ENCODE peak calls at places on chromosomes 16 and 17, in five cellular contexts. One of them, this sample, is unnamed.

GRCh38 chr16:89007371-89008249 is 30.6 kb upstream of the CBFA2T3 start:
- DNase-seq in left ventricle myocardium inferior: no peak
- DNase-seq in lower leg skin: no peak
- DNase-seq in AG04450: no peak
- DNase-seq in BJ: no peak
- DNase-seq in this sample: no peak

GRCh38 chr17:311119-311848 is 41.3 kb downstream of the RPH3AL start:
- DNase-seq in left ventricle myocardium inferior: no peak
- DNase-seq in lower leg skin: no peak
- DNase-seq in AG04450: no peak
- DNase-seq in BJ: no peak
- DNase-seq in this sample: no peak

GRCh38 chr17:2024572-2025219 is 438 bp downstream of the RTN4RL1 start:
- DNase-seq in left ventricle myocardium inferior: no peak
- DNase-seq in lower leg skin: no peak
- DNase-seq in AG04450: no peak
- DNase-seq in BJ: no peak
- DNase-seq in this sample: no peak

GRCh38 chr17:65228734-65229390 is 91.7 kb downstream of the RGS9 start:
- DNase-seq in left ventricle myocardium inferior: no peak
- DNase-seq in lower leg skin: no peak
- DNase-seq in AG04450: no peak
- DNase-seq in BJ: peak
- DNase-seq in this sample: peak

GRCh38 chr16:15829460-15829859 is 27.4 kb downstream of the MYH11 start:
- DNase-seq in left ventricle myocardium inferior: peak
- DNase-seq in lower leg skin: peak
- DNase-seq in AG04450: peak
- DNase-seq in BJ: no peak
- DNase-seq in this sample: no peak

GRCh38 chr17:73151888-73152633 is 12.7 kb upstream of the SSTR2 start:
- DNase-seq in left ventricle myocardium inferior: no peak
- DNase-seq in lower leg skin: no peak
- DNase-seq in AG04450: no peak
- DNase-seq in BJ: no peak
- DNase-seq in this sample: no peak

GRCh38 chr17:44144966-44145739 is 3.4 kb downstream of the HROB start:
- DNase-seq in left ventricle myocardium inferior: no peak
- DNase-seq in lower leg skin: no peak
- DNase-seq in AG04450: no peak
- DNase-seq in BJ: no peak
- DNase-seq in this sample: no peak

GRCh38 chr16:84905965-84906460 is 86.2 kb downstream of the CRISPLD2 start:
- DNase-seq in left ventricle myocardium inferior: no peak
- DNase-seq in lower leg skin: no peak
- DNase-seq in AG04450: no peak
- DNase-seq in BJ: no peak
- DNase-seq in this sample: no peak

GRCh38 chr16:6545329-6545728 is 787.3 kb upstream of the RBFOX1 start:
- DNase-seq in left ventricle myocardium inferior: no peak
- DNase-seq in lower leg skin: no peak
- DNase-seq in AG04450: no peak
- DNase-seq in BJ: no peak
- DNase-seq in this sample: no peak

GRCh38 chr17:80847506-80848230 is 144.0 kb upstream of the CHMP6 start:
- DNase-seq in left ventricle myocardium inferior: no peak
- DNase-seq in lower leg skin: no peak
- DNase-seq in AG04450: no peak
- DNase-seq in BJ: no peak
- DNase-seq in this sample: no peak

GRCh38 chr16:22813946-22814325 is at the start of gene HS3ST2:
- DNase-seq in left ventricle myocardium inferior: peak
- DNase-seq in lower leg skin: peak
- DNase-seq in AG04450: no peak
- DNase-seq in BJ: no peak
- DNase-seq in this sample: peak

GRCh38 chr17:80164185-80164584 is 5.6 kb upstream of the CARD14 start:
- DNase-seq in left ventricle myocardium inferior: no peak
- DNase-seq in lower leg skin: no peak
- DNase-seq in AG04450: no peak
- DNase-seq in BJ: no peak
- DNase-seq in this sample: no peak

GRCh38 chr16:14284930-14285541 is 213.9 kb downstream of the MRTFB start:
- DNase-seq in left ventricle myocardium inferior: peak
- DNase-seq in lower leg skin: no peak
- DNase-seq in AG04450: peak
- DNase-seq in BJ: no peak
- DNase-seq in this sample: peak

GRCh38 chr17:29180051-29180787 is at the start of gene MYO18A:
- DNase-seq in left ventricle myocardium inferior: peak
- DNase-seq in lower leg skin: no peak
- DNase-seq in AG04450: peak
- DNase-seq in BJ: no peak
- DNase-seq in this sample: peak

GRCh38 chr17:79561486-79562116 is 49.2 kb downstream of the RBFOX3 start:
- DNase-seq in left ventricle myocardium inferior: no peak
- DNase-seq in lower leg skin: no peak
- DNase-seq in AG04450: no peak
- DNase-seq in BJ: no peak
- DNase-seq in this sample: no peak

GRCh38 chr17:14050616-14051015 is 18.7 kb upstream of the COX10 start:
- DNase-seq in left ventricle myocardium inferior: no peak
- DNase-seq in lower leg skin: no peak
- DNase-seq in AG04450: no peak
- DNase-seq in BJ: no peak
- DNase-seq in this sample: no peak

GRCh38 chr17:74186498-74186897 is 17.0 kb upstream of the RPL38 start:
- DNase-seq in left ventricle myocardium inferior: no peak
- DNase-seq in lower leg skin: no peak
- DNase-seq in AG04450: no peak
- DNase-seq in BJ: no peak
- DNase-seq in this sample: no peak
- H3K4me3 ChIP-seq in left ventricle myocardium inferior: no peak
- H3K4me3 ChIP-seq in lower leg skin: no peak
- H3K4me3 ChIP-seq in AG04450: no peak
- H3K4me3 ChIP-seq in BJ: no peak
- H3K4me3 ChIP-seq in this sample: no peak

DNA sequence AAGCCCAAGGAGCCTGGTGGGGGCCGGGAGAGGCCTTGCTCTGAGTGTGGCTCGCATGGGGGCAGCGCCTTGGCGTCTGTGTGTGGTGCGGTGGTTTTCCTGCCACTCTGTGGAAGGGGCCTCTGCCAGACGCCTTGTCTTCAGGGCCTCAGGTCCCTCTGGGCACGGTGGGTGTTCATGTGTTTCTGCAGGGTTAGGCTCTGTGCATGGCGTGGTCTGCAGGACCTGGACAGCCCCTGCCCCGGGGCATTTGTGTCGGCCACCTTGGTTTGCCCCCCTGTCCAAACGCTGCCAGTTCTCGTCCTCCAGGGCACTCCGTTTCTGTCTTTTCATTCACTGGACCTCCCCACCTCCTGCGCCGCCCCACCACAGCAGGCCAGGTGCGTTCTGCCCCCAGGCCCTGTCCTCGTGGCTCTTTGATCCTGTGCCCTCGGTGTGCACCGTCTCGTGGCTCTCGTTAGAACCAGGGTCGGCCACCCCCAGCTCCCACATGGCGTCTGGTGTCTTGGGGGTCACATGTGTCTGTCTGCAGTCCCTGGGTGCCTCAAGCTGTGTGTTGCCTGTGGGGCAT is 43.7 kb upstream of the ZNF750 start:
- DNase-seq in left ventricle myocardium inferior: no peak
- DNase-seq in lower leg skin: no peak
- DNase-seq in AG04450: no peak
- DNase-seq in BJ: no peak
- DNase-seq in this sample: no peak
- TF ChIP-seq CTCF in left ventricle myocardium inferior: no peak
- TF ChIP-seq CTCF in lower leg skin: no peak
- TF ChIP-seq CTCF in AG04450: no peak
- TF ChIP-seq CTCF in BJ: no peak
- TF ChIP-seq CTCF in this sample: no peak

DNA sequence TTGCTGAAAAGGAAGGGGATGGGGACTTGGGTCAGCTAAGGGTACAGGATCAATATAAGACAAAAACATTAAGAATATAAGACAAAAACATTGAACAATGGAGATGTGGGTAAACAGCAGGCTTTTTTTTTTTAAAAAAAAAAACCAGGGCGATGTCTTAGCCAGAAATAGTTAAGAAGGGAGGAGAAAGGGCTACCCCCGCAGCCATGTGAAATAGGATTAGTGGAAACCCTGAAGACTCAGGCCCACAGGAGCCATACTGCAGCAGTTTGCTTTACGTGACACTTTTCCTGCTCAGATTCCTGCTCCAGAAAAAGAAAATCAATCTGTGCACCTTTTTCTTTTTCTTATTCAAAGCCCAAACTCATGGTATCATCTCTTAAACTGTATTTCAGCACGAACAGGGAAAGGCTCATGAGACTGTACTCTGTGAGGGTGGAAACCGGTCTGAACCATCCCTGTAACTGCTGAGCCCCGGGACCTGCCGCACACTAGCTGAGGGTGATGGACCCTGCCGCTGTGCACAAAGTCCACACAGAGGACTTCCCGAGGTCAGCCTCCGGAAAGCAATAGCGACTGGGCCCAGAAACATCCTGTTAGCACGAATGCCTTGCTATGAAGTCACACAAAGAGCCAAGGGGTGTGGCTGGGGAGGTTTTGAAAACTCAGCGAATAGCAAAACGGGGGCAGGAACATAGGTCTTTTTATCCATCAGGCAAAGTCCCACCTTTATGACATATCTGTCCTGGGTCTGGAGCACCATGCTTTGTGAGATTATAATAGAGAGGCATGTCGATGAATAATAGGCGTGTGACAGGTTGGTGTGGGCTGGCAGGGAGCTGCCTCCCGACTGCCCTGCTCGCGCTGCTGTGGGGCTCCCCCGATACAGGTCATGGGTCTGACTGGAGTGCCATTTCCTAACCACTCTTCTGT is 33.2 kb downstream of the CDK5R1 start:
- DNase-seq in left ventricle myocardium inferior: no peak
- DNase-seq in lower leg skin: no peak
- DNase-seq in AG04450: no peak
- DNase-seq in BJ: no peak
- DNase-seq in this sample: peak
- H3K4me3 ChIP-seq in left ventricle myocardium inferior: peak
- H3K4me3 ChIP-seq in lower leg skin: peak
- H3K4me3 ChIP-seq in AG04450: peak
- H3K4me3 ChIP-seq in BJ: peak
- H3K4me3 ChIP-seq in this sample: peak

DNA sequence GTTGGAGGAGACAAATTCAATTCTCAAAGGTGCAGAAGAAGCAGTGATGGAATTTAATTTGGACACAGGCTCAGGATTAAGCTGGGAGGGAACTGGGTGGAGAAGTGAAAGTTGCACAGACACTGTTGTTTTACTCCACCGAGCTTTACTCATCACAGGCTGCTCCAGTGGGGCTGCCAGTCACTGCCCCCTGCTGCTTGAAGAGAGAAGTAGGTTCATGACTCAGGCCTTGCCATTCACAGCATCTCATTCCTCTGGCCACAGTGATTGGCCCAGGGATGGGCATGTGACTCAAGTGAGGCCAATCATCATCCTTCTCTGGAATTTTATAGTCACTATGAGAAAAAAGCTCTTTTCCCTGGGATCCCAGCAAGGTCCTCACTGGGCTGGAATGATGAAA is 11.8 kb downstream of the GNAO1 start:
- DNase-seq in left ventricle myocardium inferior: no peak
- DNase-seq in lower leg skin: no peak
- DNase-seq in AG04450: no peak
- DNase-seq in BJ: no peak
- DNase-seq in this sample: no peak
- TF ChIP-seq CTCF in left ventricle myocardium inferior: peak
- TF ChIP-seq CTCF in lower leg skin: no peak
- TF ChIP-seq CTCF in AG04450: peak
- TF ChIP-seq CTCF in BJ: no peak
- TF ChIP-seq CTCF in this sample: no peak

DNA sequence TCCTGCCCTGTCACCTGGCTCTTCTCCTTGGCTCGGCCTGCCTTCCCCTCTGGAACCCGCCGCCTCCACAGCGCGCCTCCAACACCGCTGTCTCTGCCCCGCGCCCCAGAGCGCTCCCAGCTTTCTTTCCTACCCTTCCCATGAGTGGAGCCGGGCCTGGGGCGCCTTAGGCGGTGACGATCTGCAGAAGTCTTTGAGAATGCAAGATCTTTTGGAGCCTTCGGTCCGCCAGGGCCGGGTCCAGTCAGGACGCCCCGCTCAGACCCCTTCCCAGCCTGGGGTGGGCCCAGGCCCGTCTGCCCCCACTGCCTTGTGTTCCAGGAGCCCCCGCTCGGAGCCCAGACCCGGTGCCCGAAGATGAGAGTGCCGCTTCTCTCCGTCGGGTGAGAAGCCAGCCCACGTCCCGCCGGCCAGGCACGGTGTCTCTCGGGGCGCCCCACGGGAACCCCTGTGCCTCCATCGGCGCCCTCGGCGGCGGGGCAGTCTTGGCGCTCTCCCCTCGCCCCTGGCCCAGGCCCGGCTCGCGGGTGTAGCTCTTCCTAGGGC is 40.0 kb downstream of the MRM1 start:
- DNase-seq in left ventricle myocardium inferior: no peak
- DNase-seq in lower leg skin: no peak
- DNase-seq in AG04450: no peak
- DNase-seq in BJ: no peak
- DNase-seq in this sample: no peak
- H3K4me3 ChIP-seq in left ventricle myocardium inferior: peak
- H3K4me3 ChIP-seq in lower leg skin: peak
- H3K4me3 ChIP-seq in AG04450: peak
- H3K4me3 ChIP-seq in BJ: peak
- H3K4me3 ChIP-seq in this sample: no peak

This sample was measured in foreskin fibroblast.